ENCODE peak calls at places on chromosomes 5 and 9, in four cellular contexts. F, Q, N and L are unnamed samples. For H3K36me3, the result is how much of the 10 kb centered on the place peaks cover.

GRCh38 chr5:169873642-169874041 is 106.7 kb downstream of the INSYN2B start:
- DNase-seq in N (peak), F (no peak), Q (peak), L (peak)

GRCh38 chr9:125593581-125593980 is 113.4 kb downstream of the MAPKAP1 start:
- DNase-seq in Q (no peak), F (no peak), N (no peak), L (no peak)

GRCh38 chr5:982377-983237 is 26.0 kb upstream of the NKD2 start:
- DNase-seq in Q (no peak), F (no peak), N (no peak), L (no peak)

GRCh38 chr5:96080557-96080956 is 118.9 kb upstream of the ELL2 start:
- DNase-seq in F (no peak), N (no peak), Q (no peak), L (no peak)

GRCh38 chr9:121399883-121400607 is 30.0 kb upstream of the STOM start:
- DNase-seq in F (no peak), N (no peak), Q (no peak), L (no peak)

GRCh38 chr5:176549871-176550270 is 729 bp downstream of the CDHR2 start:
- DNase-seq in Q (no peak), N (no peak), F (no peak), L (no peak)

GRCh38 chr9:20925256-20926046 is 106.0 kb downstream of the HACD4 start:
- DNase-seq in N (no peak), F (no peak), Q (no peak), L (no peak)

GRCh38 chr5:111266491-111266890 is 42.3 kb downstream of the CAMK4 start:
- DNase-seq in F (no peak), N (no peak), Q (no peak), L (no peak)

GRCh38 chr5:136197462-136198142 is 4.6 kb upstream of the SMIM32 start:
- DNase-seq in N (no peak), Q (no peak), F (no peak), L (no peak)

GRCh38 chr5:135179308-135179980 is 145.4 kb upstream of the PITX1 start:
- DNase-seq in Q (no peak), F (no peak), N (no peak), L (peak)

GRCh38 chr5:180135128-180135955 is 63.8 kb upstream of the RNF130 start:
- DNase-seq in F (peak), N (no peak), Q (no peak), L (no peak)

GRCh38 chr5:19044931-19045695 is 942.9 kb downstream of the CDH18 start:
- DNase-seq in F (no peak), Q (no peak), N (no peak), L (no peak)

GRCh38 chr5:15821506-15821905 is 321.5 kb downstream of the FBXL7 start:
- DNase-seq in F (no peak), Q (no peak), N (no peak), L (no peak)

GRCh38 chr9:79912641-79913040 is 340.9 kb downstream of the TLE4 start:
- DNase-seq in N (no peak), Q (no peak), F (no peak), L (no peak)

GRCh38 chr5:82011761-82012160 is 39.9 kb downstream of the ATG10 start:
- DNase-seq in N (no peak), Q (no peak), F (no peak), L (no peak)

GRCh38 chr9:87725900-87726709 is at the start of gene CTSL:
- DNase-seq in F (peak), N (peak), Q (peak), L (peak)
- TF ChIP-seq POLR2A in F (peak), N (peak), Q (peak), L (peak)

GRCh38 chr9:122860319-122861142 is 32.1 kb upstream of the PDCL start:
- DNase-seq in Q (no peak), N (no peak), F (no peak), L (no peak)
- H3K36me3 ChIP-seq in Q (under half), N (half or more), F (under half), L (under half)

GRCh38 chr5:181186022-181186421 is 19.0 kb downstream of the TRIM7 start:
- DNase-seq in Q (no peak), N (no peak), F (no peak), L (no peak)

GRCh38 chr5:181188700-181189362 is 16.2 kb downstream of the TRIM7 start:
- DNase-seq in F (no peak), N (peak), Q (no peak), L (peak)

GRCh38 chr5:181186902-181187499 is 18.0 kb downstream of the TRIM7 start:
- DNase-seq in Q (no peak), F (no peak), N (no peak), L (no peak)

GRCh38 chr5:181189363-181189961 is 15.5 kb downstream of the TRIM7 start:
- DNase-seq in F (no peak), N (peak), Q (no peak), L (peak)

DNA sequence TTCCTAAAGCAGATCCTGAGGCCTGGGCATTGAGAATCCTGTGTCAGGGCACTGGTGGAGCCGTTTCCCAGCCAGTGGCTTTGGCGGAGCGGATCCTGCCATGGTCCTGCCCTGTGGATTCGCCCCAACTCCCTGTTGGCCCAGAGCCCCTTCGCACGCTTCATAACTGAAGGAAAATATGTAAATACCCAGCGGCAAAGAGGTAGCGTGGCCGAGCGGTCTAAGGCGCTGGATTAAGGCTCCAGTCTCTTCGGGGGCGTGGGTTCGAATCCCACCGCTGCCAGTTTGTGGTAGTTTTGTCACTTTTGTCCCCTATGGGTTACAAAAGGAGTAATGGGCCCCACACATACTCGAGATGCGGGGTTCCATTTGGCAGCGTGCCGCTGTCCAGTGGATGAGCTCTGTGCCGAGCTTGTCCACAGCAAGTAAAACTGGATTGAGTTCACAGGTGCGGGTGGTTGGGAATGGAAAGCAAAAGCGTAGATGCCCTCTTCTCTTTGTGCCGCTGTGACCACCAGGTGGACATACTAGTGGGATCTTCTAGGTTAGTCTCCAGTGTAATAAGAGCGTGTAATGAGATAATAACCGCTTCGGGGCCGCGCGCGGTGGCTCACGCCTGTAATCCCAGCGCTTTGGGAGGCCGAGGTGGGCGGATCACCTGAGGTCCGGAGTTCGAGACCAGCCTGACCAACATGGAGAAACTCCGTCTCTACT is 17.3 kb downstream of the TRIM7 start:
- DNase-seq in F (no peak), Q (no peak), N (peak), L (peak)
- TF ChIP-seq POLR2A in F (no peak), Q (no peak), N (no peak), L (no peak)

GRCh38 chr9:71683598-71684235 is 84.6 kb downstream of the CEMIP2 start:
- DNase-seq in F (no peak), N (no peak), Q (no peak), L (no peak)

GRCh38 chr9:71684566-71684965 is 83.7 kb downstream of the CEMIP2 start:
- DNase-seq in Q (no peak), F (no peak), N (no peak), L (no peak)

GRCh38 chr9:71681708-71682268 is 86.5 kb downstream of the CEMIP2 start:
- DNase-seq in Q (no peak), F (no peak), N (no peak), L (no peak)

GRCh38 chr9:71685988-71686387 is 82.3 kb downstream of the CEMIP2 start:
- DNase-seq in N (no peak), Q (no peak), F (no peak), L (no peak)

DNA sequence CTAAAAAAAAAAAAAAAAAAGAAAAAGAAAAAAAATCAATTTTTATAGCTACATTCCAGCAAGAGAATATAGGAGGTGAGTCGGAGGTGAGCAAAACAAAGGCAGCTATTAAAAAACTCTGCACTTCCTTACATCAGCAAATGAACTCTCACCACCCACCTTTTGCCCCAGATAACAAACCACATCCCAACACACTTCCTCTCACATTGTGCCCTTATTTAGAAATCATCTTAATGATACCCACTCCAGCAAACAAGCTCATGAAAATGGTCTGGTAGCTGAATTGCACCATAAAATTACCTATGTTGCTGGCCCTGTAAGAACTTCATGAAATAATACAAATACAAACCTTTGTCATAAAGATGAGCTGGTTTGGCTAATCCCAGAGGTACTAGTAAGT is 82.9 kb downstream of the CEMIP2 start:
- DNase-seq in N (no peak), Q (no peak), F (no peak), L (no peak)
- H3K36me3 ChIP-seq in N (under half), Q (under half), F (under half), L (under half)

GRCh38 chr5:154858972-154859950 is 834 bp downstream of the CNOT8 start:
- DNase-seq in F (no peak), Q (no peak), N (no peak), L (no peak)

GRCh38 chr5:154860123-154860522 is 1.7 kb downstream of the CNOT8 start:
- DNase-seq in F (no peak), N (no peak), Q (peak), L (no peak)

GRCh38 chr5:154858251-154858971 is at the start of gene CNOT8:
- DNase-seq in N (peak), Q (peak), F (peak), L (peak)

GRCh38 chr5:154857091-154857533 is 1.3 kb upstream of the CNOT8 start:
- DNase-seq in F (no peak), Q (no peak), N (peak), L (no peak)

DNA sequence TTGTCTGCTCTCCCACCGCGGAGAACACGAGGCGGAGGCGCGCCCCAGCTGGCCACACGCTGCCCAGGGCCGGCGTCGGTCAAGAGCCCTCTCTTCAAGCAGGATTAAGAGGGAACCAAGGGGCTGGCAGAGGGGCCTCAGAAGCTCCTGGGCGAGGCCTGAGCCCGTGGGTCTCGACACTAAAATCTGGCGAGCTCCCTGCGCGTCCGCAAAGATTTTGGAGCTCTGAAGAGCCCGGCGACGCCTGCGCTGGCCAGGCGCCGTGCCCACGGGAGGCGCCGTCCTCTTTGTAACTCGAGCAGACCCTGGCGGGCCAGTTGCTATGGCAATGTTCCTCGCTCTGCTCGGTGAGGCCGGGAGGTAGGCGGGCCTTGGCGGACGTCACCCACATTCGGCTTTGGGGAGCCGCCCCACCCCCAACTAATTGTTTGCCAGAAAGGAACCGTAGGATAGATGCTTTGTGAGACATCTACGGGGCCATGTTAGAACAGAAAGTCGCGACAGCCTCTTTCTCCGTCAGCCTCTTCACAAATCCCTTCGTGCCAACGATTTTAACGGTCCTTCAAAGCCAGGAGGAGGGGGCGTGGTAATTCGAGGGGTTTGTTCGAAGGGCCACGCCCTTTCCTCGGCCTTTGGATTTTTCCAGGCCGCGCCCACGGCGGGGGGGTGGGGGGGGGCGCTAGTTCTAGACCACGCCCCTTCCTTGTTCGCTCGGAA is 735 bp upstream of the CNOT8 start:
- DNase-seq in Q (peak), N (peak), F (peak), L (peak)
- TF ChIP-seq POLR2A in Q (peak), N (peak), F (peak), L (peak)

GRCh38 chr5:133757396-133757795 is 145.1 kb upstream of the FSTL4 start:
- DNase-seq in F (no peak), Q (no peak), N (no peak), L (no peak)

GRCh38 chr5:133758641-133759040 is 146.3 kb upstream of the FSTL4 start:
- DNase-seq in N (no peak), F (no peak), Q (no peak), L (no peak)

GRCh38 chr5:133763744-133764143 is 151.4 kb upstream of the FSTL4 start:
- DNase-seq in F (no peak), N (no peak), Q (no peak), L (peak)

GRCh38 chr5:133760532-133760931 is 148.2 kb upstream of the FSTL4 start:
- DNase-seq in F (no peak), Q (no peak), N (no peak), L (no peak)

DNA sequence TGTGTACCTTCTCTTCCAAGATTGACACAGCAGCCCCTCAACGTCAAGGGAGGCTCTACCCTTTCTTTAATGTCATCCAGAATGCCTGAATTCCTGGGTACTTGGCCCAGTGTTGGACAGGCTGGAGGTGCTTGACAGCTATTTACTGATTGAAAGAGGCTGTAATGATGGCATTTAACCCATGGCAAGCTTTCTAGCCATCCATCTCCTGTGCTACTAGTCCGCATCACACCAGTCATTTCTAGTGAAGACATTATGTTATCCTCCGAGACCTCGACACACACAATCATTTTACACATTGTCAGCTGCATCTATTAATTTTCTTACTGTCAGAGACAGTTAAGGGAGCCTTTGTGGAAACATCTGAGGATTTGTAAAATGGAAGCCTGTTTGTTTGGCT is 149.3 kb upstream of the FSTL4 start:
- DNase-seq in N (no peak), Q (no peak), F (no peak), L (no peak)
- H3K36me3 ChIP-seq in N (under half), Q (under half), F (under half), L (under half)

GRCh38 chr9:129886226-129887174 is 51.2 kb downstream of the USP20 start:
- DNase-seq in Q (no peak), F (no peak), N (no peak), L (no peak)
- TF ChIP-seq POLR2A in Q (no peak), F (no peak), N (no peak), L (no peak)